ENCODE peak calls at places on chromosome 22, in eight cellular contexts. One of them, this sample, is unnamed.

GRCh38 chr22:37426532-37427127 is 649 bp downstream of the ELFN2 start:
- DNase-seq in IMR-90: no peak
- DNase-seq in DND-41: peak; percentile 10
- DNase-seq in SK-N-SH: no peak
- DNase-seq in spleen: no peak
- DNase-seq in uterus: no peak
- DNase-seq in A549: no peak
- DNase-seq in heart right ventricle: no peak
- DNase-seq in this sample: no peak

GRCh38 chr22:44191036-44191454 is 10.3 kb downstream of the PARVG start:
- DNase-seq in uterus: no peak
- DNase-seq in A549: no peak
- DNase-seq in IMR-90: no peak
- DNase-seq in DND-41: no peak
- DNase-seq in heart right ventricle: no peak
- DNase-seq in spleen: no peak
- DNase-seq in SK-N-SH: no peak
- DNase-seq in this sample: peak; percentile 59

GRCh38 chr22:25551396-25551795 is 13.1 kb upstream of the GRK3 start:
- DNase-seq in IMR-90: no peak
- DNase-seq in SK-N-SH: no peak
- DNase-seq in heart right ventricle: no peak
- DNase-seq in uterus: no peak
- DNase-seq in A549: no peak
- DNase-seq in DND-41: no peak
- DNase-seq in spleen: no peak
- DNase-seq in this sample: no peak

GRCh38 chr22:50687829-50688228 is 15.2 kb downstream of the SHANK3 start:
- DNase-seq in heart right ventricle: no peak
- DNase-seq in spleen: peak; percentile 47
- DNase-seq in IMR-90: no peak
- DNase-seq in uterus: no peak
- DNase-seq in A549: no peak
- DNase-seq in DND-41: no peak
- DNase-seq in SK-N-SH: no peak
- DNase-seq in this sample: no peak

GRCh38 chr22:20463324-20464095 is 25.9 kb upstream of the SCARF2 start:
- DNase-seq in uterus: no peak
- DNase-seq in heart right ventricle: no peak
- DNase-seq in SK-N-SH: no peak
- DNase-seq in A549: no peak
- DNase-seq in DND-41: peak; percentile 27
- DNase-seq in spleen: peak; percentile 88
- DNase-seq in IMR-90: no peak
- DNase-seq in this sample: peak; percentile 47

GRCh38 chr22:35631597-35631996 is 14.5 kb upstream of the MB start:
- DNase-seq in spleen: peak; percentile 68
- DNase-seq in IMR-90: no peak
- DNase-seq in A549: peak; percentile 81
- DNase-seq in heart right ventricle: no peak
- DNase-seq in SK-N-SH: peak; percentile 60
- DNase-seq in DND-41: peak; percentile 27
- DNase-seq in uterus: no peak
- DNase-seq in this sample: no peak

GRCh38 chr22:22161924-22162851 is 82.4 kb upstream of the VPREB1 start:
- DNase-seq in uterus: no peak
- DNase-seq in DND-41: peak; percentile 22
- DNase-seq in A549: no peak
- DNase-seq in heart right ventricle: no peak
- DNase-seq in spleen: peak; percentile 90
- DNase-seq in IMR-90: no peak
- DNase-seq in SK-N-SH: no peak
- DNase-seq in this sample: no peak

GRCh38 chr22:19287076-19287724 is 4.3 kb downstream of the CLTCL1 start:
- DNase-seq in DND-41: no peak
- DNase-seq in A549: peak; percentile 45
- DNase-seq in spleen: no peak
- DNase-seq in IMR-90: peak; percentile 71
- DNase-seq in uterus: no peak
- DNase-seq in SK-N-SH: no peak
- DNase-seq in heart right ventricle: no peak
- DNase-seq in this sample: no peak

GRCh38 chr22:41925783-41926460 is 684 bp downstream of the TNFRSF13C start:
- DNase-seq in DND-41: no peak
- DNase-seq in IMR-90: peak; percentile 34
- DNase-seq in A549: peak; percentile 48
- DNase-seq in heart right ventricle: peak; percentile 75
- DNase-seq in spleen: peak; percentile 95
- DNase-seq in uterus: no peak
- DNase-seq in SK-N-SH: peak; percentile 70
- DNase-seq in this sample: peak; percentile 77

DNA sequence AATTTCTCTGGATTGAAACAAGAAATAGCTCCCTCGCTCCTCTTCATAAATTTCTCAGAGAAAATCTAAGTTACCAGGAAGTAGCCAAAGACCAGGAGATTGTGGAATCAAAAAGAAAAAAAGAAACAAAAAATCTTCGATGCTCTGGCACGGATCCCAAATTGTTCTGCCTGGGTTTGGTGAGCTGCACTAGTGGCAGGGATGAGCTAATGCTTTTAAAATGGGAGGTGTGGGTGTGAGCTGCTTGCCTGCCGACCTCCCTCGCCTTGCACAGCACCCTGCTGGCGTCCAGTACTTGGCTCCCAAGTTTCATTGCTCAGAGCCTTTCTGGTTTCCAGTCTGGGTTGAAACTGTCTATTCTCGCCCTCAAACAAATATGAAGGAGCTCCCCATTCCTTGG is 2.5 kb downstream of the TIMP3 start:
- DNase-seq in heart right ventricle: no peak
- DNase-seq in SK-N-SH: no peak
- DNase-seq in uterus: peak; percentile 66
- DNase-seq in IMR-90: peak; percentile 71
- DNase-seq in spleen: no peak
- DNase-seq in A549: no peak
- DNase-seq in DND-41: no peak
- DNase-seq in this sample: no peak
- H3K27ac ChIP-seq in heart right ventricle: peak overlapping the region; percentile 91
- H3K27ac ChIP-seq in SK-N-SH: no peak overlapping the region
- H3K27ac ChIP-seq in uterus: peak overlapping the region; percentile 95
- H3K27ac ChIP-seq in IMR-90: no peak overlapping the region
- H3K27ac ChIP-seq in spleen: peak overlapping the region; percentile 84
- H3K27ac ChIP-seq in A549: no peak overlapping the region
- H3K27ac ChIP-seq in DND-41: no peak overlapping the region
- H3K27ac ChIP-seq in this sample: no peak overlapping the region

GRCh38 chr22:30832407-30832987 is 136.1 kb downstream of the MORC2 start:
- DNase-seq in uterus: no peak
- DNase-seq in SK-N-SH: no peak
- DNase-seq in DND-41: no peak
- DNase-seq in IMR-90: no peak
- DNase-seq in heart right ventricle: no peak
- DNase-seq in spleen: no peak
- DNase-seq in A549: no peak
- DNase-seq in this sample: no peak
- H3K4me1 ChIP-seq in uterus: no peaks in the 10 kb centered on the region
- H3K4me1 ChIP-seq in SK-N-SH: peaks cover 10% of the 10 kb centered on the region
- H3K4me1 ChIP-seq in DND-41: no peaks in the 10 kb centered on the region
- H3K4me1 ChIP-seq in IMR-90: peaks cover 10% of the 10 kb centered on the region
- H3K4me1 ChIP-seq in heart right ventricle: peaks cover 12% of the 10 kb centered on the region
- H3K4me1 ChIP-seq in spleen: no peaks in the 10 kb centered on the region
- H3K4me1 ChIP-seq in A549: peaks cover 49% of the 10 kb centered on the region
- H3K4me1 ChIP-seq in this sample: no peaks in the 10 kb centered on the region

GRCh38 chr22:47199261-47199948 is 437.0 kb downstream of the TBC1D22A start:
- DNase-seq in uterus: no peak
- DNase-seq in DND-41: no peak
- DNase-seq in A549: no peak
- DNase-seq in spleen: peak; percentile 67
- DNase-seq in IMR-90: no peak
- DNase-seq in heart right ventricle: no peak
- DNase-seq in SK-N-SH: no peak
- DNase-seq in this sample: no peak

GRCh38 chr22:47198801-47199251 is 436.4 kb downstream of the TBC1D22A start:
- DNase-seq in SK-N-SH: peak; percentile 27
- DNase-seq in DND-41: no peak
- DNase-seq in spleen: peak; percentile 68
- DNase-seq in IMR-90: no peak
- DNase-seq in A549: no peak
- DNase-seq in heart right ventricle: no peak
- DNase-seq in uterus: no peak
- DNase-seq in this sample: no peak

GRCh38 chr22:47201186-47201995 is 438.9 kb downstream of the TBC1D22A start:
- DNase-seq in DND-41: no peak
- DNase-seq in uterus: no peak
- DNase-seq in A549: no peak
- DNase-seq in SK-N-SH: no peak
- DNase-seq in spleen: peak; percentile 66
- DNase-seq in IMR-90: no peak
- DNase-seq in heart right ventricle: no peak
- DNase-seq in this sample: no peak

GRCh38 chr22:47199949-47200272 is 437.5 kb downstream of the TBC1D22A start:
- DNase-seq in uterus: no peak
- DNase-seq in spleen: peak; percentile 18
- DNase-seq in A549: no peak
- DNase-seq in SK-N-SH: no peak
- DNase-seq in DND-41: no peak
- DNase-seq in heart right ventricle: no peak
- DNase-seq in IMR-90: no peak
- DNase-seq in this sample: no peak

DNA sequence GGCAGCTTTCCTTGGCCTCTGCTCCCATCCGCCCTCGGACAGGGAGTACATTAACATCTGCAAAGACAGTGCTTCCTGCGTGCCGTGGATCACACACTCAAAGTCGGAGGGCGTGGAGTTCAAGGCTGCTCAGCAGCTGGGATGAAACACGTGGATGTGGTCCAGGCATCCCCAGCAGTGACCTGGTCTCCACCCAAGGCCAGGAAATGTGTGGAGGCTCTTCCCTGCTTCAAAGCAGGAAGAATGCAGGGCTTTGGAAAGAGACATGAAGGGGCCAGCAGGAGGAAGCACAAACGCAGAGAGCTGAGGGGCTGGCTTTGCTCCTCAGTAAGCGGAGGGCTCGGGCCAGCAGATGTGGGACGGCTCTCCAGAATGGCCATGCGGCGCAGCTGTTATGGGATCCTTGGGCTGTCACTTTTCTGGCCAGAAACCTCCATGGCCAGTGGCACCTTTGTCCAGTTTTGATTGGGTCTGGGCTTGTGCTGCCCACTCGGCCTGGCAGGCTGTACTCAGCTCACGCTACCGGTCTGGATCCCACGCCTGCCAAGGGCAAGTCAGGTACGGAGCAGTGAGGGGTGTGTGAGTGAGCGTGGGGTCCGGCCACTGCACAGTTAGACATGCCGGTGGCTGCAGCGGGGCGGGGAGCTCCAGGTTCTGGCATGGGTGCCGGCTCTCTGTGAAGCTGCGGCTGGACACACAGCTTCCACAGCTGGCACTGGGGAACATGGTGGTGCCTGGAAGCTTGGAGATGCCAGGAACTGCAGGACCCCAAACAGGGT is 438.0 kb downstream of the TBC1D22A start:
- DNase-seq in A549: no peak
- DNase-seq in DND-41: no peak
- DNase-seq in heart right ventricle: no peak
- DNase-seq in spleen: peak; percentile 69
- DNase-seq in SK-N-SH: no peak
- DNase-seq in IMR-90: no peak
- DNase-seq in uterus: no peak
- DNase-seq in this sample: no peak
- H3K9me3 ChIP-seq in A549: no peaks in the 10 kb centered on the region
- H3K9me3 ChIP-seq in DND-41: no peaks in the 10 kb centered on the region
- H3K9me3 ChIP-seq in heart right ventricle: no peaks in the 10 kb centered on the region
- H3K9me3 ChIP-seq in spleen: no peaks in the 10 kb centered on the region
- H3K9me3 ChIP-seq in SK-N-SH: no peaks in the 10 kb centered on the region
- H3K9me3 ChIP-seq in IMR-90: no peaks in the 10 kb centered on the region
- H3K9me3 ChIP-seq in uterus: no peaks in the 10 kb centered on the region
- H3K9me3 ChIP-seq in this sample: no peaks in the 10 kb centered on the region

DNA sequence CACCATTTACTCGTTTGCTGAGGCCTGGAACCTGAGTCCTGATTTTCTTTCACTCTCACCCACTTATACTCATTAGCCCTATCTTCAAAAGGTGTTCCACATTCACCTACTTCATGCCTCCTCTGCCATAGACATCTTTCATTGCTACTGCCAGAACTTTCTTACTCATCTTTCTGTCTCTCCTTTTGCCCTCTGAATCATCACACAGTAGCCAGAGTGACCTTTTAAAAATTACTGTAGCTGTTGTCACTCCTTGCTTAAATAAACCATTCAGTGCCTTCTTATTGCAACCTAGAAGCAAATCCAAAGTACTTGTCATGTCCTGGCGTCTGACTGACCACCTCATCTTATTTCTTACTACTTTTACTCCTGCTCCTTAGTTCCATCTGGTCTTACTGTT is 38.2 kb downstream of the ATXN10 start:
- DNase-seq in IMR-90: peak; percentile 82
- DNase-seq in heart right ventricle: no peak
- DNase-seq in DND-41: no peak
- DNase-seq in A549: peak; percentile 77
- DNase-seq in uterus: no peak
- DNase-seq in SK-N-SH: no peak
- DNase-seq in spleen: no peak
- DNase-seq in this sample: no peak
- H3K27ac ChIP-seq in IMR-90: no peak overlapping the region
- H3K27ac ChIP-seq in heart right ventricle: no peak overlapping the region
- H3K27ac ChIP-seq in DND-41: no peak overlapping the region
- H3K27ac ChIP-seq in A549: peak overlapping the region; percentile 94
- H3K27ac ChIP-seq in uterus: no peak overlapping the region
- H3K27ac ChIP-seq in SK-N-SH: peak overlapping the region; percentile 83
- H3K27ac ChIP-seq in spleen: no peak overlapping the region
- H3K27ac ChIP-seq in this sample: no peak overlapping the region

This sample was measured in CD4-positive, alpha-beta memory T cell.